ENCODE peak calls at places on chromosomes 3 and 15, in eight cellular contexts. One of them, this sample, is unnamed.

GRCh38 chr3:117603097-117603496 is 893.5 kb downstream of the TUSC7 start:
- DNase-seq in right cardiac atrium: no peak
- DNase-seq in SK-N-SH: no peak
- DNase-seq in thyroid gland: no peak
- DNase-seq in fibroblast of lung: no peak
- DNase-seq in heart left ventricle: no peak
- DNase-seq in A549: no peak
- DNase-seq in adrenal gland: no peak
- DNase-seq in this sample: peak; percentile 85

GRCh38 chr3:119588112-119588511 is 8.8 kb downstream of the ADPRH start:
- DNase-seq in right cardiac atrium: peak; percentile 78
- DNase-seq in SK-N-SH: no peak
- DNase-seq in thyroid gland: peak; percentile 14
- DNase-seq in fibroblast of lung: no peak
- DNase-seq in heart left ventricle: peak; percentile 78
- DNase-seq in A549: no peak
- DNase-seq in adrenal gland: peak; percentile 74
- DNase-seq in this sample: no peak

GRCh38 chr15:78321041-78321570 is 19.0 kb upstream of the CRABP1 start:
- DNase-seq in right cardiac atrium: no peak
- DNase-seq in SK-N-SH: no peak
- DNase-seq in thyroid gland: no peak
- DNase-seq in fibroblast of lung: no peak
- DNase-seq in heart left ventricle: no peak
- DNase-seq in A549: no peak
- DNase-seq in adrenal gland: no peak
- DNase-seq in this sample: no peak

GRCh38 chr15:70757627-70758026 is 5.7 kb downstream of the UACA start:
- DNase-seq in right cardiac atrium: no peak
- DNase-seq in SK-N-SH: no peak
- DNase-seq in thyroid gland: no peak
- DNase-seq in fibroblast of lung: no peak
- DNase-seq in heart left ventricle: no peak
- DNase-seq in A549: no peak
- DNase-seq in adrenal gland: no peak
- DNase-seq in this sample: no peak

GRCh38 chr15:48397841-48398240 is 66.6 kb downstream of the DUT start:
- DNase-seq in right cardiac atrium: peak; percentile 91
- DNase-seq in SK-N-SH: no peak
- DNase-seq in thyroid gland: peak; percentile 65
- DNase-seq in fibroblast of lung: no peak
- DNase-seq in heart left ventricle: peak; percentile 85
- DNase-seq in A549: no peak
- DNase-seq in adrenal gland: peak; percentile 74
- DNase-seq in this sample: no peak

GRCh38 chr3:16183601-16184270 is 9.3 kb downstream of the GALNT15 start:
- DNase-seq in right cardiac atrium: no peak
- DNase-seq in SK-N-SH: no peak
- DNase-seq in thyroid gland: no peak
- DNase-seq in fibroblast of lung: peak; percentile 94
- DNase-seq in heart left ventricle: no peak
- DNase-seq in A549: no peak
- DNase-seq in adrenal gland: no peak
- DNase-seq in this sample: no peak

GRCh38 chr3:52373676-52374075 is 57.6 kb downstream of the DNAH1 start:
- DNase-seq in right cardiac atrium: no peak
- DNase-seq in SK-N-SH: no peak
- DNase-seq in thyroid gland: no peak
- DNase-seq in fibroblast of lung: no peak
- DNase-seq in heart left ventricle: no peak
- DNase-seq in A549: no peak
- DNase-seq in adrenal gland: no peak
- DNase-seq in this sample: no peak

GRCh38 chr3:43180027-43180426 is 74.1 kb upstream of the POMGNT2 start:
- DNase-seq in right cardiac atrium: no peak
- DNase-seq in SK-N-SH: no peak
- DNase-seq in thyroid gland: no peak
- DNase-seq in fibroblast of lung: peak; percentile 94
- DNase-seq in heart left ventricle: no peak
- DNase-seq in A549: no peak
- DNase-seq in adrenal gland: peak; percentile 64
- DNase-seq in this sample: peak; percentile 81

GRCh38 chr3:63351159-63352007 is 73.3 kb downstream of the SYNPR start:
- DNase-seq in right cardiac atrium: no peak
- DNase-seq in SK-N-SH: peak; percentile 49
- DNase-seq in thyroid gland: no peak
- DNase-seq in fibroblast of lung: peak; percentile 76
- DNase-seq in heart left ventricle: no peak
- DNase-seq in A549: peak; percentile 10
- DNase-seq in adrenal gland: no peak
- DNase-seq in this sample: peak; percentile 66

GRCh38 chr15:95912280-95912625 is 418.2 kb upstream of the NR2F2 start:
- DNase-seq in right cardiac atrium: no peak
- DNase-seq in SK-N-SH: no peak
- DNase-seq in thyroid gland: no peak
- DNase-seq in fibroblast of lung: no peak
- DNase-seq in heart left ventricle: no peak
- DNase-seq in A549: no peak
- DNase-seq in adrenal gland: no peak
- DNase-seq in this sample: no peak

GRCh38 chr15:92801774-92802464 is 98.2 kb upstream of the CHD2 start:
- DNase-seq in right cardiac atrium: peak; percentile 81
- DNase-seq in SK-N-SH: no peak
- DNase-seq in thyroid gland: no peak
- DNase-seq in fibroblast of lung: peak; percentile 90
- DNase-seq in heart left ventricle: peak; percentile 78
- DNase-seq in A549: no peak
- DNase-seq in adrenal gland: no peak
- DNase-seq in this sample: no peak

GRCh38 chr3:159762238-159762637 is 226.4 kb upstream of the IL12A start:
- DNase-seq in right cardiac atrium: no peak
- DNase-seq in SK-N-SH: no peak
- DNase-seq in thyroid gland: no peak
- DNase-seq in fibroblast of lung: no peak
- DNase-seq in heart left ventricle: no peak
- DNase-seq in A549: peak; percentile 86
- DNase-seq in adrenal gland: no peak
- DNase-seq in this sample: no peak

GRCh38 chr3:15929944-15930571 is 132.3 kb upstream of the ANKRD28 start:
- DNase-seq in right cardiac atrium: no peak
- DNase-seq in SK-N-SH: no peak
- DNase-seq in thyroid gland: no peak
- DNase-seq in fibroblast of lung: no peak
- DNase-seq in heart left ventricle: no peak
- DNase-seq in A549: no peak
- DNase-seq in adrenal gland: no peak
- DNase-seq in this sample: no peak

GRCh38 chr3:74009961-74010859 is 385.5 kb upstream of the PDZRN3 start:
- DNase-seq in right cardiac atrium: no peak
- DNase-seq in SK-N-SH: no peak
- DNase-seq in thyroid gland: no peak
- DNase-seq in fibroblast of lung: no peak
- DNase-seq in heart left ventricle: no peak
- DNase-seq in A549: no peak
- DNase-seq in adrenal gland: no peak
- DNase-seq in this sample: no peak

GRCh38 chr3:126208618-126209256 is 28.4 kb upstream of the ALDH1L1 start:
- DNase-seq in right cardiac atrium: peak; percentile 91
- DNase-seq in SK-N-SH: peak; percentile 41
- DNase-seq in thyroid gland: peak; percentile 92
- DNase-seq in fibroblast of lung: peak; percentile 90
- DNase-seq in heart left ventricle: peak; percentile 89
- DNase-seq in A549: peak; percentile 69
- DNase-seq in adrenal gland: peak; percentile 93
- DNase-seq in this sample: no peak

GRCh38 chr3:143529018-143529478 is 319.2 kb downstream of the SLC9A9 start:
- DNase-seq in right cardiac atrium: peak; percentile 59
- DNase-seq in SK-N-SH: no peak
- DNase-seq in thyroid gland: peak; percentile 85
- DNase-seq in fibroblast of lung: peak; percentile 56
- DNase-seq in heart left ventricle: peak; percentile 31
- DNase-seq in A549: no peak
- DNase-seq in adrenal gland: no peak
- DNase-seq in this sample: no peak

DNA sequence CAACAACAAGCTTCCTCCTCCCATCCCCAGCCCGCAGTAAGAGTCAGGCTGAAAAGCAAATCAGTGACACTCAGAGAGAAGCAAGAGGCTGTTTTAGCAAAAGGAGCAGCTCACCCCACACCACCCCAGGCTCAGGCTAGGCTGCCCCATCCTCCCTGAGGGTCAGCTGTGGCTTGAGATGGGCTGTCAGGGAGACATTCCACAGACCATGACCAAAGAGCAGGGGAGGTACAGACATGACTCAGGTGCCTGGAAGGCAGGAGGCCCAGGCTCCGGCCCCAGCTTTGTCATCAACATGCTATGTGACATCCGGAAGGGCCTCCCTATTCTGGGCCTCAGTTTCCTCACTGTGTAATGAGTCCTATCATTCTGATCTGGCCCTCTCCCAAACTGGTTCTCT is 24.7 kb downstream of the HCN4 start:
- DNase-seq in right cardiac atrium: peak; percentile 3
- DNase-seq in SK-N-SH: no peak
- DNase-seq in thyroid gland: no peak
- DNase-seq in fibroblast of lung: no peak
- DNase-seq in heart left ventricle: no peak
- DNase-seq in A549: no peak
- DNase-seq in adrenal gland: no peak
- DNase-seq in this sample: no peak
- H3K27ac ChIP-seq in right cardiac atrium: no peak overlapping the region
- H3K27ac ChIP-seq in SK-N-SH: no peak overlapping the region
- H3K27ac ChIP-seq in thyroid gland: no peak overlapping the region
- H3K27ac ChIP-seq in fibroblast of lung: no peak overlapping the region
- H3K27ac ChIP-seq in heart left ventricle: no peak overlapping the region
- H3K27ac ChIP-seq in A549: no peak overlapping the region
- H3K27ac ChIP-seq in adrenal gland: no peak overlapping the region
- H3K27ac ChIP-seq in this sample: no peak overlapping the region

DNA sequence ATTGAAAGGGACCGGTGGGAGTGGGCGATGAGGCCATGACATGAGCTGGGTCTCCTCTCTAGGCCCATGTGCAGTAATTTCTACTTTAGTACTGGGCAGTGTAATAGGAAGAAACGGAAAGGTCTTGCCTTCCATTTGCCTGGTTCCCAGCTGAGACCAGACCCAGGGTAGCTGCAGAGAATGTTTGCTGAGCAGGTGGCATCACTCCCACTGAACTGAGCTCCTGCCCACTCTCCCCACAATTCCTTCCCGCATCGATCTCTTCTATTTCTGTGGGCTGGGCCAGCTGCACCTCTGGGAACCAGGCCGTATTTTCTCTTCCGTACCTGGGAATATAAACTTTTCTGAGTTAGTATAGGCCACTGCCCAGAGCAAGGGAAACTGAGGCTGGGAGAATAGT is 15.8 kb downstream of the ESYT3 start:
- DNase-seq in right cardiac atrium: no peak
- DNase-seq in SK-N-SH: no peak
- DNase-seq in thyroid gland: no peak
- DNase-seq in fibroblast of lung: no peak
- DNase-seq in heart left ventricle: peak; percentile 6
- DNase-seq in A549: no peak
- DNase-seq in adrenal gland: no peak
- DNase-seq in this sample: no peak
- H3K27ac ChIP-seq in right cardiac atrium: no peak overlapping the region
- H3K27ac ChIP-seq in SK-N-SH: no peak overlapping the region
- H3K27ac ChIP-seq in thyroid gland: no peak overlapping the region
- H3K27ac ChIP-seq in fibroblast of lung: no peak overlapping the region
- H3K27ac ChIP-seq in heart left ventricle: no peak overlapping the region
- H3K27ac ChIP-seq in A549: no peak overlapping the region
- H3K27ac ChIP-seq in adrenal gland: no peak overlapping the region
- H3K27ac ChIP-seq in this sample: no peak overlapping the region

GRCh38 chr15:22912256-22912655 is 67.9 kb downstream of the CYFIP1 start:
- DNase-seq in right cardiac atrium: no peak
- DNase-seq in SK-N-SH: no peak
- DNase-seq in thyroid gland: no peak
- DNase-seq in fibroblast of lung: no peak
- DNase-seq in heart left ventricle: no peak
- DNase-seq in A549: no peak
- DNase-seq in adrenal gland: no peak
- DNase-seq in this sample: no peak
- H3K27ac ChIP-seq in right cardiac atrium: no peak overlapping the region
- H3K27ac ChIP-seq in SK-N-SH: no peak overlapping the region
- H3K27ac ChIP-seq in thyroid gland: no peak overlapping the region
- H3K27ac ChIP-seq in fibroblast of lung: no peak overlapping the region
- H3K27ac ChIP-seq in heart left ventricle: no peak overlapping the region
- H3K27ac ChIP-seq in A549: no peak overlapping the region
- H3K27ac ChIP-seq in adrenal gland: no peak overlapping the region
- H3K27ac ChIP-seq in this sample: no peak overlapping the region

GRCh38 chr3:57949344-57949743 is 58.9 kb upstream of the FLNB start:
- DNase-seq in right cardiac atrium: no peak
- DNase-seq in SK-N-SH: no peak
- DNase-seq in thyroid gland: no peak
- DNase-seq in fibroblast of lung: no peak
- DNase-seq in heart left ventricle: no peak
- DNase-seq in A549: no peak
- DNase-seq in adrenal gland: no peak
- DNase-seq in this sample: no peak
- H3K27ac ChIP-seq in right cardiac atrium: no peak overlapping the region
- H3K27ac ChIP-seq in SK-N-SH: no peak overlapping the region
- H3K27ac ChIP-seq in thyroid gland: peak overlapping the region; percentile 73
- H3K27ac ChIP-seq in fibroblast of lung: no peak overlapping the region
- H3K27ac ChIP-seq in heart left ventricle: no peak overlapping the region
- H3K27ac ChIP-seq in A549: peak overlapping the region; percentile 95
- H3K27ac ChIP-seq in adrenal gland: no peak overlapping the region
- H3K27ac ChIP-seq in this sample: no peak overlapping the region

GRCh38 chr3:171396048-171396447 is 64.2 kb downstream of the TNIK start:
- DNase-seq in right cardiac atrium: no peak
- DNase-seq in SK-N-SH: no peak
- DNase-seq in thyroid gland: no peak
- DNase-seq in fibroblast of lung: peak; percentile 39
- DNase-seq in heart left ventricle: no peak
- DNase-seq in A549: no peak
- DNase-seq in adrenal gland: no peak
- DNase-seq in this sample: no peak

GRCh38 chr3:171388537-171388936 is 71.7 kb downstream of the TNIK start:
- DNase-seq in right cardiac atrium: no peak
- DNase-seq in SK-N-SH: no peak
- DNase-seq in thyroid gland: no peak
- DNase-seq in fibroblast of lung: no peak
- DNase-seq in heart left ventricle: no peak
- DNase-seq in A549: no peak
- DNase-seq in adrenal gland: no peak
- DNase-seq in this sample: no peak

GRCh38 chr3:171390531-171390930 is 69.7 kb downstream of the TNIK start:
- DNase-seq in right cardiac atrium: no peak
- DNase-seq in SK-N-SH: no peak
- DNase-seq in thyroid gland: no peak
- DNase-seq in fibroblast of lung: no peak
- DNase-seq in heart left ventricle: no peak
- DNase-seq in A549: no peak
- DNase-seq in adrenal gland: no peak
- DNase-seq in this sample: no peak

GRCh38 chr3:171391432-171391831 is 68.8 kb downstream of the TNIK start:
- DNase-seq in right cardiac atrium: no peak
- DNase-seq in SK-N-SH: no peak
- DNase-seq in thyroid gland: no peak
- DNase-seq in fibroblast of lung: no peak
- DNase-seq in heart left ventricle: no peak
- DNase-seq in A549: no peak
- DNase-seq in adrenal gland: no peak
- DNase-seq in this sample: no peak

GRCh38 chr3:171393032-171393744 is 67.0 kb downstream of the TNIK start:
- DNase-seq in right cardiac atrium: no peak
- DNase-seq in SK-N-SH: no peak
- DNase-seq in thyroid gland: no peak
- DNase-seq in fibroblast of lung: peak; percentile 64
- DNase-seq in heart left ventricle: no peak
- DNase-seq in A549: no peak
- DNase-seq in adrenal gland: no peak
- DNase-seq in this sample: no peak
- H3K27ac ChIP-seq in right cardiac atrium: peak overlapping the region; percentile 66
- H3K27ac ChIP-seq in SK-N-SH: peak overlapping the region; percentile 48
- H3K27ac ChIP-seq in thyroid gland: no peak overlapping the region
- H3K27ac ChIP-seq in fibroblast of lung: no peak overlapping the region
- H3K27ac ChIP-seq in heart left ventricle: peak overlapping the region; percentile 68
- H3K27ac ChIP-seq in A549: no peak overlapping the region
- H3K27ac ChIP-seq in adrenal gland: no peak overlapping the region
- H3K27ac ChIP-seq in this sample: no peak overlapping the region

This sample was measured in MM.1S.